ENCODE peak calls at places on chromosomes 4 and X, in four cellular contexts. One of them, this sample, is unnamed.
A peak's percentile ranks its signal among the peaks of the same experiment; 100 is the strongest.

GRCh38 chrX:134669378-134670098 is 11.3 kb upstream of the PLAC1 start:
- DNase-seq in Peyer's patch: no peak
- DNase-seq in ovary: peak; percentile 33
- DNase-seq in IMR-90: peak; percentile 93
- DNase-seq in this sample: no peak

GRCh38 chrX:10341309-10341708 is 184.5 kb downstream of the CLCN4 start:
- DNase-seq in Peyer's patch: no peak
- DNase-seq in ovary: no peak
- DNase-seq in IMR-90: no peak
- DNase-seq in this sample: no peak

GRCh38 chrX:45628041-45628440 is 427.4 kb upstream of the DIPK2B start:
- DNase-seq in Peyer's patch: no peak
- DNase-seq in ovary: no peak
- DNase-seq in IMR-90: peak; percentile 48
- DNase-seq in this sample: no peak

GRCh38 chrX:38215141-38215540 is 5.5 kb downstream of the SRPX start:
- DNase-seq in Peyer's patch: no peak
- DNase-seq in ovary: no peak
- DNase-seq in IMR-90: peak; percentile 75
- DNase-seq in this sample: no peak

GRCh38 chrX:155215443-155216178 is 649 bp upstream of the VBP1 start:
- DNase-seq in Peyer's patch: no peak
- DNase-seq in ovary: no peak
- DNase-seq in IMR-90: no peak
- DNase-seq in this sample: no peak

GRCh38 chr4:5218376-5219069 is 167.2 kb downstream of the STK32B start:
- DNase-seq in Peyer's patch: no peak
- DNase-seq in ovary: no peak
- DNase-seq in IMR-90: no peak
- DNase-seq in this sample: no peak

GRCh38 chr4:68447201-68447600 is at the start of gene TMPRSS11E:
- DNase-seq in Peyer's patch: no peak
- DNase-seq in ovary: no peak
- DNase-seq in IMR-90: no peak
- DNase-seq in this sample: no peak

GRCh38 chr4:86011117-86011516 is 348.7 kb downstream of the MAPK10 start:
- DNase-seq in Peyer's patch: no peak
- DNase-seq in ovary: no peak
- DNase-seq in IMR-90: peak; percentile 77
- DNase-seq in this sample: no peak

GRCh38 chr4:109801895-109802319 is at the start of gene CFI:
- DNase-seq in Peyer's patch: no peak
- DNase-seq in ovary: no peak
- DNase-seq in IMR-90: peak; percentile 32
- DNase-seq in this sample: no peak

GRCh38 chrX:67604979-67605703 is 61.3 kb downstream of the AR start:
- DNase-seq in Peyer's patch: no peak
- DNase-seq in ovary: no peak
- DNase-seq in IMR-90: peak; percentile 68
- DNase-seq in this sample: no peak

GRCh38 chrX:25020391-25021131 is 4.8 kb upstream of the ARX start:
- DNase-seq in Peyer's patch: no peak
- DNase-seq in ovary: peak; percentile 73
- DNase-seq in IMR-90: no peak
- DNase-seq in this sample: no peak

GRCh38 chrX:45795546-45795945 is 594.9 kb upstream of the DIPK2B start:
- DNase-seq in Peyer's patch: no peak
- DNase-seq in ovary: no peak
- DNase-seq in IMR-90: no peak
- DNase-seq in this sample: no peak

GRCh38 chr4:24472514-24473308 is 111.6 kb downstream of the DHX15 start:
- DNase-seq in Peyer's patch: peak; percentile 82
- DNase-seq in ovary: peak; percentile 88
- DNase-seq in IMR-90: peak; percentile 74
- DNase-seq in this sample: peak; percentile 68

DNA sequence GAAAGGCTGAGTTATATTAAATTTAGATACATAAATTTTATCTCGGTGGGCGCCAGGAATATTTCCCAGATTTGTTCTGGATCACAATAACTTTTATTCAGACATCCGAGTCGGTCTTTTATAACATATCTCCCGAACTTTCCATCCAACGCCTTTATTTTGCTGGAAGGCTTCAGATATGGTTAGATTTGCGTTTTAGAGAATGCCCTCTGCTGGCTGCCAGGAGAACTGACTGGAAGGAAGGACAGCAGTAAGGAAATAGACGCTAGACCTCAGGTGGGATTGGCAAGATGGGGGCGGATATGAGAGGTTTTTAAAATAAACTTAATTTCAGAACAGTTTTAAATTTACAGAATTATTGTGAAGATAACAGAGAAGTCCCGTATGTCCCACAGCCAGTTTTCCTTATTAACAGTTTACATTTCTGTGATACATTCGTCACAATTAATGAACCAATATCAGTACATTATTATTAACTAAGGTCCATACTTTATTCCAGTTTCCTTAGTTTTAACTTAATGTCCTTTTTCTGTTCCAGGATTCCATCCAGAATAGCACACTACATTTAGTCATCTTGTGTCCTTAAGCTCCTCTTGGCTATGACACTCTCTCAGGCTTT is 4.6 kb upstream of the KANTR start:
- DNase-seq in Peyer's patch: peak; percentile 77
- DNase-seq in ovary: peak; percentile 53
- DNase-seq in IMR-90: peak; percentile 68
- DNase-seq in this sample: no peak
- H3K4me3 ChIP-seq in Peyer's patch: peak overlapping the region; percentile 21
- H3K4me3 ChIP-seq in ovary: peak overlapping the region; percentile 22
- H3K4me3 ChIP-seq in IMR-90: peak overlapping the region; percentile 33
- H3K4me3 ChIP-seq in this sample: peak overlapping the region; percentile 12

GRCh38 chr4:138051157-138051556 is 191.0 kb downstream of the SLC7A11 start:
- DNase-seq in Peyer's patch: no peak
- DNase-seq in ovary: no peak
- DNase-seq in IMR-90: peak; percentile 79
- DNase-seq in this sample: no peak

GRCh38 chr4:138055890-138056289 is 186.3 kb downstream of the SLC7A11 start:
- DNase-seq in Peyer's patch: no peak
- DNase-seq in ovary: no peak
- DNase-seq in IMR-90: peak; percentile 66
- DNase-seq in this sample: no peak

GRCh38 chr4:138050601-138051000 is 191.5 kb downstream of the SLC7A11 start:
- DNase-seq in Peyer's patch: no peak
- DNase-seq in ovary: no peak
- DNase-seq in IMR-90: no peak
- DNase-seq in this sample: no peak

GRCh38 chr4:138056541-138056940 is 185.6 kb downstream of the SLC7A11 start:
- DNase-seq in Peyer's patch: no peak
- DNase-seq in ovary: no peak
- DNase-seq in IMR-90: no peak
- DNase-seq in this sample: no peak

GRCh38 chr4:138053601-138054322 is 188.4 kb downstream of the SLC7A11 start:
- DNase-seq in Peyer's patch: no peak
- DNase-seq in ovary: no peak
- DNase-seq in IMR-90: peak; percentile 94
- DNase-seq in this sample: no peak
- TF ChIP-seq POLR2A in Peyer's patch: no peak
- TF ChIP-seq POLR2A in ovary: no peak
- TF ChIP-seq POLR2A in IMR-90: no peak
- TF ChIP-seq POLR2A in this sample: no peak

GRCh38 chrX:39519213-39519544 is 578.6 kb downstream of the BCOR start:
- DNase-seq in Peyer's patch: no peak
- DNase-seq in ovary: no peak
- DNase-seq in IMR-90: no peak
- DNase-seq in this sample: peak; percentile 15

GRCh38 chrX:39519566-39520301 is 578.0 kb downstream of the BCOR start:
- DNase-seq in Peyer's patch: no peak
- DNase-seq in ovary: no peak
- DNase-seq in IMR-90: no peak
- DNase-seq in this sample: no peak

GRCh38 chrX:39513836-39514235 is 583.9 kb downstream of the BCOR start:
- DNase-seq in Peyer's patch: no peak
- DNase-seq in ovary: peak; percentile 54
- DNase-seq in IMR-90: no peak
- DNase-seq in this sample: no peak

GRCh38 chrX:39516399-39516798 is 581.4 kb downstream of the BCOR start:
- DNase-seq in Peyer's patch: no peak
- DNase-seq in ovary: no peak
- DNase-seq in IMR-90: no peak
- DNase-seq in this sample: no peak

GRCh38 chrX:39518451-39519212 is 579.1 kb downstream of the BCOR start:
- DNase-seq in Peyer's patch: no peak
- DNase-seq in ovary: no peak
- DNase-seq in IMR-90: no peak
- DNase-seq in this sample: no peak
- H3K4me3 ChIP-seq in Peyer's patch: no peak overlapping the region
- H3K4me3 ChIP-seq in ovary: no peak overlapping the region
- H3K4me3 ChIP-seq in IMR-90: no peak overlapping the region
- H3K4me3 ChIP-seq in this sample: no peak overlapping the region

GRCh38 chrX:107826286-107827136 is 845 bp downstream of the MID2 start:
- DNase-seq in Peyer's patch: peak; percentile 52
- DNase-seq in ovary: peak; percentile 39
- DNase-seq in IMR-90: peak; percentile 42
- DNase-seq in this sample: peak; percentile 13
- TF ChIP-seq POLR2A in Peyer's patch: no peak
- TF ChIP-seq POLR2A in ovary: no peak
- TF ChIP-seq POLR2A in IMR-90: no peak
- TF ChIP-seq POLR2A in this sample: no peak

DNA sequence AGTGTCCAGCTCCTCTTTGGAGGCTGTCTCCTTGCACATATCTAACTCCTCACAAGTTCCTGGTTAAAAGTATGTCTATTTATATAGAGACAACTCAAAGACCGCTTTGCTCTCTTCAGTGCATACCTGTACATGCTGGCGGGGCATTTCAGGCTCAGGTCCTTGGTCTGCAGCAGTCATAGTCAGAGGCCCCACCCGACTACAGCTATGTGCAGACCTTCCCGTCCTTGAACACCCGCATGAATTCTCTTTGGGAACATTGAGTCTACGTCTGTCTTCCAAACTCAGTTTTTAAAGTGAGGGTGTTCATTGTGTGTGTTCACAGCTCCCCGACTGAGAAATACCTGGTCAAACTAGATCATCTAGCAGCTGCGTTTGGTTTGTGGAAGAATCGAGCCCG is 4.2 kb downstream of the BCOR start:
- DNase-seq in Peyer's patch: no peak
- DNase-seq in ovary: no peak
- DNase-seq in IMR-90: no peak
- DNase-seq in this sample: no peak
- H3K4me3 ChIP-seq in Peyer's patch: no peak overlapping the region
- H3K4me3 ChIP-seq in ovary: no peak overlapping the region
- H3K4me3 ChIP-seq in IMR-90: peak overlapping the region; percentile 86
- H3K4me3 ChIP-seq in this sample: peak overlapping the region; percentile 81

GRCh38 chr4:140523370-140523856 is 555 bp upstream of the ELMOD2 start:
- DNase-seq in Peyer's patch: no peak
- DNase-seq in ovary: no peak
- DNase-seq in IMR-90: no peak
- DNase-seq in this sample: no peak

GRCh38 chr4:140529434-140529833 is 5.5 kb downstream of the ELMOD2 start:
- DNase-seq in Peyer's patch: no peak
- DNase-seq in ovary: no peak
- DNase-seq in IMR-90: no peak
- DNase-seq in this sample: no peak

GRCh38 chr4:140523857-140524742 is at the start of gene ELMOD2:
- DNase-seq in Peyer's patch: peak; percentile 100
- DNase-seq in ovary: peak; percentile 97
- DNase-seq in IMR-90: peak; percentile 95
- DNase-seq in this sample: peak; percentile 94
- TF ChIP-seq POLR2A in Peyer's patch: peak; percentile 72
- TF ChIP-seq POLR2A in ovary: no peak
- TF ChIP-seq POLR2A in IMR-90: peak; percentile 73
- TF ChIP-seq POLR2A in this sample: peak; percentile 66

DNA sequence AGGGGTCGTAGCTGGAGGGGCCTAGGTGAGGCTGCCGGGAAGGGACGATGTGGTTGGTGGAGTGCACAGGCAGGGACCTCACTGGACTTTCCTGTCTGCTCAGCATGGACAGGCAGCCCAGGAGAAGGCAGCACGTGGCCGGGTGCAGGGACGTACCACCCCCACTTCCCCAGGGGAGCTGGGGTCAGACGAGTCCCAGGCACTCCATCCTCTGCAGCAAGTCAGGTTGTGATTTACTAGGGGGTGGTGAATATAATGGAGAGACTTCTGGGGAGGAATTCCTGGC is 1.5 kb upstream of the CTBP1 start:
- DNase-seq in Peyer's patch: no peak
- DNase-seq in ovary: no peak
- DNase-seq in IMR-90: no peak
- DNase-seq in this sample: no peak
- H3K4me3 ChIP-seq in Peyer's patch: no peak overlapping the region
- H3K4me3 ChIP-seq in ovary: no peak overlapping the region
- H3K4me3 ChIP-seq in IMR-90: no peak overlapping the region
- H3K4me3 ChIP-seq in this sample: no peak overlapping the region

GRCh38 chr4:89110986-89111832 is at the start of gene TIGD2:
- DNase-seq in Peyer's patch: peak; percentile 95
- DNase-seq in ovary: peak; percentile 90
- DNase-seq in IMR-90: peak; percentile 81
- DNase-seq in this sample: peak; percentile 65
- TF ChIP-seq POLR2A in Peyer's patch: peak; percentile 88
- TF ChIP-seq POLR2A in ovary: no peak
- TF ChIP-seq POLR2A in IMR-90: no peak
- TF ChIP-seq POLR2A in this sample: no peak

GRCh38 chr4:78059524-78059889 is 2.4 kb downstream of the FRAS1 start:
- DNase-seq in Peyer's patch: peak; percentile 67
- DNase-seq in ovary: peak; percentile 13
- DNase-seq in IMR-90: peak; percentile 45
- DNase-seq in this sample: no peak
- H3K4me3 ChIP-seq in Peyer's patch: peak overlapping the region; percentile 42
- H3K4me3 ChIP-seq in ovary: peak overlapping the region; percentile 42
- H3K4me3 ChIP-seq in IMR-90: no peak overlapping the region
- H3K4me3 ChIP-seq in this sample: peak overlapping the region; percentile 66

GRCh38 chr4:30825008-30825765 is 105.0 kb downstream of the PCDH7 start:
- DNase-seq in Peyer's patch: no peak
- DNase-seq in ovary: no peak
- DNase-seq in IMR-90: peak; percentile 30
- DNase-seq in this sample: no peak

GRCh38 chr4:30821275-30821674 is 101.1 kb downstream of the PCDH7 start:
- DNase-seq in Peyer's patch: no peak
- DNase-seq in ovary: no peak
- DNase-seq in IMR-90: no peak
- DNase-seq in this sample: no peak

GRCh38 chr4:30821891-30822612 is 101.9 kb downstream of the PCDH7 start:
- DNase-seq in Peyer's patch: no peak
- DNase-seq in ovary: no peak
- DNase-seq in IMR-90: peak; percentile 72
- DNase-seq in this sample: no peak

GRCh38 chr4:30818541-30818940 is 98.4 kb downstream of the PCDH7 start:
- DNase-seq in Peyer's patch: no peak
- DNase-seq in ovary: no peak
- DNase-seq in IMR-90: no peak
- DNase-seq in this sample: no peak

GRCh38 chr4:30822911-30823529 is 102.9 kb downstream of the PCDH7 start:
- DNase-seq in Peyer's patch: no peak
- DNase-seq in ovary: no peak
- DNase-seq in IMR-90: no peak
- DNase-seq in this sample: no peak
- TF ChIP-seq POLR2A in Peyer's patch: no peak
- TF ChIP-seq POLR2A in ovary: no peak
- TF ChIP-seq POLR2A in IMR-90: no peak
- TF ChIP-seq POLR2A in this sample: no peak

This sample was measured in tibial nerve.